ENCODE peak calls at places on chromosomes 12 and 14, in six cellular contexts. J is endothelial cell of umbilical vein, H is K562, R is A549, D is HepG2, E is GM12878. A is an unnamed sample.

GRCh38 chr12:115609356-115609755 is 668.1 kb downstream of the MED13L start:
- DNase-seq in J (no peak), H (no peak), R (no peak), D (no peak), E (no peak), A (no peak)

GRCh38 chr12:28936711-28937110 is 212.4 kb upstream of the FAR2 start:
- DNase-seq in J (no peak), H (no peak), R (no peak), D (no peak), E (no peak), A (no peak)

GRCh38 chr12:41795910-41796309 is 348.8 kb downstream of the GXYLT1 start:
- DNase-seq in J (peak), H (no peak), R (no peak), D (no peak), E (no peak), A (no peak)

GRCh38 chr12:6925239-6925542 is 2.6 kb upstream of the ATN1 start:
- DNase-seq in J (no peak), H (no peak), R (no peak), D (no peak), E (no peak), A (no peak)

GRCh38 chr12:111304642-111305071 is 64.2 kb downstream of the PHETA1 start:
- DNase-seq in J (peak), H (peak), R (no peak), D (no peak), E (no peak), A (peak)

GRCh38 chr12:12979151-12979550 is 20.9 kb downstream of the HEBP1 start:
- DNase-seq in J (peak), H (no peak), R (no peak), D (no peak), E (no peak), A (no peak)

GRCh38 chr14:65211341-65211987 is 109.1 kb upstream of the MAX start:
- DNase-seq in J (peak), H (no peak), R (no peak), D (peak), E (no peak), A (peak)

GRCh38 chr14:47256968-47257367 is 418.4 kb downstream of the MDGA2 start:
- DNase-seq in J (no peak), H (no peak), R (no peak), D (no peak), E (no peak), A (no peak)

GRCh38 chr12:31234955-31235867 is 90.7 kb downstream of the SINHCAF start:
- DNase-seq in J (peak), H (peak), R (peak), D (peak), E (no peak), A (peak)

GRCh38 chr14:56805201-56805991 is 4.9 kb downstream of the OTX2 start:
- DNase-seq in J (no peak), H (no peak), R (no peak), D (no peak), E (no peak), A (no peak)

GRCh38 chr12:879641-880040 is 69.9 kb downstream of the RAD52 start:
- DNase-seq in J (no peak), H (no peak), R (no peak), D (no peak), E (no peak), A (no peak)

GRCh38 chr12:96235497-96235826 is 41.3 kb downstream of the ELK3 start:
- DNase-seq in J (no peak), H (no peak), R (no peak), D (no peak), E (no peak), A (no peak)

GRCh38 chr12:53182836-53183235 is 2.1 kb upstream of the CSAD start:
- DNase-seq in J (peak), H (no peak), R (no peak), D (no peak), E (no peak), A (peak)

GRCh38 chr14:87901196-87901595 is 91.8 kb downstream of the GALC start:
- DNase-seq in J (no peak), H (no peak), R (no peak), D (no peak), E (no peak), A (no peak)

GRCh38 chr12:32312049-32312670 is 87.2 kb upstream of the FGD4 start:
- DNase-seq in J (peak), H (peak), R (peak), D (peak), E (peak), A (peak)

GRCh38 chr12:38427442-38427841 is 110.9 kb downstream of the ALG10B start:
- DNase-seq in J (no peak), H (no peak), R (no peak), D (no peak), E (no peak), A (no peak)

GRCh38 chr14:35532783-35533356 is 1.1 kb upstream of the INSM2 start:
- DNase-seq in J (peak), H (no peak), R (no peak), D (no peak), E (no peak), A (no peak)

GRCh38 chr12:58341791-58342190 is 400.4 kb downstream of the ATP23 start:
- DNase-seq in J (peak), H (no peak), R (no peak), D (no peak), E (no peak), A (no peak)

GRCh38 chr14:47438650-47439140 is 236.7 kb downstream of the MDGA2 start:
- DNase-seq in J (no peak), H (no peak), R (no peak), D (no peak), E (no peak), A (no peak)

GRCh38 chr12:100926669-100927248 is 132.2 kb downstream of the ANO4 start:
- DNase-seq in J (peak), H (no peak), R (no peak), D (peak), E (no peak), A (peak)

GRCh38 chr12:128727999-128728398 is 95.8 kb downstream of the SLC15A4 start:
- DNase-seq in J (no peak), H (no peak), R (no peak), D (peak), E (no peak), A (no peak)

GRCh38 chr12:77925536-77926108 is 94.9 kb downstream of the NAV3 start:
- DNase-seq in J (peak), H (peak), R (peak), D (peak), E (peak), A (peak)

GRCh38 chr12:132190012-132190755 is 45.9 kb downstream of the NOC4L start:
- DNase-seq in J (no peak), H (no peak), R (peak), D (no peak), E (no peak), A (no peak)

GRCh38 chr14:59221558-59221957 is 33.1 kb downstream of the DAAM1 start:
- DNase-seq in J (no peak), H (no peak), R (no peak), D (no peak), E (no peak), A (no peak)

GRCh38 chr14:100747021-100747586 is 20.4 kb downstream of the DLK1 start:
- DNase-seq in J (no peak), H (no peak), R (peak), D (peak), E (no peak), A (no peak)

GRCh38 chr14:105974902-105975301 is 448.5 kb downstream of the TMEM121 start:
- DNase-seq in J (no peak), H (peak), R (no peak), D (peak), E (no peak), A (peak)

GRCh38 chr12:3137268-3137761 is 60.1 kb downstream of the TSPAN9 start:
- DNase-seq in J (peak), H (no peak), R (peak), D (no peak), E (no peak), A (no peak)

GRCh38 chr14:78530078-78530477 is 359.9 kb downstream of the NRXN3 start:
- DNase-seq in J (no peak), H (peak), R (no peak), D (no peak), E (no peak), A (peak)

GRCh38 chr14:39229222-39229543 is 4.5 kb upstream of the MIA2 start:
- DNase-seq in J (no peak), H (no peak), R (no peak), D (no peak), E (no peak), A (no peak)

GRCh38 chr14:69879175-69880047 is at the start of gene SMOC1:
- DNase-seq in J (peak), H (peak), R (peak), D (peak), E (no peak), A (no peak)

GRCh38 chr14:75340921-75341320 is 62.3 kb downstream of the FOS start:
- DNase-seq in J (peak), H (no peak), R (no peak), D (no peak), E (no peak), A (peak)

GRCh38 chr12:48194780-48195179 is 8.3 kb downstream of the OR10AD1 start:
- DNase-seq in J (peak), H (no peak), R (no peak), D (no peak), E (no peak), A (no peak)
- H3K4me3 ChIP-seq in J (no peak), H (no peak), R (no peak), D (no peak), E (no peak), A (no peak)

DNA sequence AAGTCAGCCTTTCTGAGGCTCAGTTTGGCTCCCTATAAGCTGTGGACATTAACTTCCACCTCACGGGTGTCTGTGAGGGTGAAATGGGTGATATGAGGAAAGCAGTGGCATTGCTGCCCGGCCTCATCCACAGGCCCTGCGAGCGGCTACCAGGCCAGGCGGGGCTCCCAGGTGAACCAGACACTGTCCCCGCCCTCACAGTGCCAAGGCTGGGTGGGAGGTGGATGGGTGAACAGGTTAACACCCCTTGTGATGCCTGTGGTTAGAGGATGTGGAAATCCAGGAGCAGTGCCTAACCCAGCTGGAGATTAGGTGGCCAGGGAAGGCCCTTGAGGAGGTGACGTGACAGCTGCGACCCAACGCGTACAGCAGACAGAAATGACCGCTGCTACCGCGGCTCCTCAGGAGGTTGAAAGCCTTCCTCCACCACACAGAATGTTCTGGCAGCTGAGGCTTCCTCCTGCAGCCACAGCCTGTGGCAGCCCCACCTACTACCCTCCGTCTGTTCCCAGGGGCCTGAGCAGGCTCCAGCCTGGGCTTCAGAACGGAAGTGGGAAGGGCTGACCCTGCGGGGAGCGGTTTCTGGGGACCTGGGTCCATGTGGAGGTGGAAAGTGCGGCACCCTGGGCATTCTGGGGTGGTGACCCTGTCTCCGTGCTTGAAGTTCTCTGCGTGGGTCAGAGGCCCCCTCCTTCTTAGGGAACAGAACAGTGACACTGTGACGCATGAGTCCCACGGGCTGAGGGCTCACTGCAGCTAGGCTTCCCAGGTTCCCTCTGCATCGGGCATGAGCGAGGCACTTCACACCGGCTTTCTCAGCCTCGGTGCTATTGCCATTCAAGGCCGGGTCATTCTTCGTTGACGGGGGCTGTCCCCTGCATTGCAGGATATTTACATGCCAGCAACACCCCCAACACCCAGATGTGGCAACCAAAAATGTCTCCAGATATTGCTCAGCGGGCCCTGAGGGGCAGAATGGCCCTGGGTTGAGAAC is 9.7 kb downstream of the MMAB start:
- DNase-seq in J (no peak), H (no peak), R (no peak), D (no peak), E (no peak), A (no peak)
- TF ChIP-seq MYC in J (no peak), H (no peak), R (no peak), D (no peak), E (no peak), A (no peak)

GRCh38 chr14:31456841-31457664 is at the start of gene DTD2:
- DNase-seq in J (peak), H (peak), R (peak), D (peak), E (peak), A (peak)

GRCh38 chr14:31461545-31461944 is 4.2 kb upstream of the DTD2 start:
- DNase-seq in J (no peak), H (no peak), R (no peak), D (no peak), E (no peak), A (no peak)

GRCh38 chr14:31457665-31458659 is 656 bp upstream of the DTD2 start:
- DNase-seq in J (no peak), H (no peak), R (no peak), D (peak), E (no peak), A (no peak)
- H3K4me3 ChIP-seq in J (no peak), H (peak), R (peak), D (peak), E (peak), A (peak)

GRCh38 chr14:80080601-80081000 is 130.7 kb downstream of the DIO2 start:
- DNase-seq in J (no peak), H (no peak), R (no peak), D (no peak), E (no peak), A (no peak)

GRCh38 chr14:80074905-80075304 is 136.4 kb downstream of the DIO2 start:
- DNase-seq in J (no peak), H (no peak), R (no peak), D (no peak), E (no peak), A (no peak)

DNA sequence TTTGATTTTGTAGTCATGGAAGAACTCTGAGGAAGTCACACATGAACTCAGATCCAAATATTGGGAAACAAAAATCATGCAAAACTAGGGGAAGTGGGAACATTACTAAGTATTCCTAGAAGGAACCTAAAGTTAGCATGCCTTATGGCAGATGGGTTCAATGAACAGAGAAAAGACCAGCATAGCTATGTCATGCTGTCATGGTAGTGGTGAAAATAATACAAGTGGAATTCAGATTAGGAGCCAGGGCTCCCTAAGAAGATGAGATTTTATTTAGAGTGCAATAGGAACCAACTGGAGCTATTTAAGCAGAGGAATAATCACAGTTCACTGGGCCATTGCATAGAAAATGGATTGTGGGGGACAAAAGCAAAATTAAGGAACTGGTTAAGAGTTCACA is 134.0 kb downstream of the DIO2 start:
- DNase-seq in J (no peak), H (no peak), R (no peak), D (no peak), E (no peak), A (no peak)
- TF ChIP-seq MYC in J (no peak), H (no peak), R (no peak), D (no peak), E (no peak), A (no peak)

DNA sequence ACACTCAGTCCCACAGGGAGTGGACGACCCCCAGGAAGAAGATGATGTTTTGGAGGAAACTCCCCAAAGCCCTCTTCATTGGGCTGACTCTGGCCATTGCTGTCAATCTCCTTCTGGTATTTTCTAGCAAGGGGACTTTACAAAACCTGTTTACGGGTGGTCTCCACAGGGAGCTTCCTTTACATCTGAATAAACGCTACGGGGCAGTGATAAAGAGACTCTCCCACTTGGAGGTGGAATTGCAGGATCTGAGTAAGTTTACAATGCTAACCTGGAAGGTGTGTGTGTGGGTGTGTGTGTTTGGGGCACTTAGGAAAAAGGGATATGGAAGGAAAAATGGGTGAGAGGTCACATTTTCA is 416 bp downstream of the GALNT8 start:
- DNase-seq in J (no peak), H (no peak), R (no peak), D (no peak), E (no peak), A (no peak)
- H3K4me3 ChIP-seq in J (no peak), H (no peak), R (no peak), D (no peak), E (no peak), A (no peak)

GRCh38 chr12:66107451-66107915 is 23.1 kb downstream of the LLPH start:
- DNase-seq in J (peak), H (peak), R (peak), D (peak), E (peak), A (peak)

GRCh38 chr12:66103011-66103913 is 27.3 kb downstream of the LLPH start:
- DNase-seq in J (no peak), H (peak), R (no peak), D (no peak), E (no peak), A (no peak)
- TF ChIP-seq MYC in J (no peak), H (no peak), R (no peak), D (no peak), E (no peak), A (no peak)

GRCh38 chr12:93192878-93193277 is 184.8 kb upstream of the NUDT4 start:
- DNase-seq in J (no peak), H (peak), R (no peak), D (no peak), E (no peak), A (no peak)

GRCh38 chr12:93197067-93197593 is 180.6 kb upstream of the NUDT4 start:
- DNase-seq in J (no peak), H (no peak), R (no peak), D (no peak), E (no peak), A (no peak)

GRCh38 chr12:93191461-93191860 is 186.3 kb upstream of the NUDT4 start:
- DNase-seq in J (no peak), H (no peak), R (no peak), D (no peak), E (no peak), A (no peak)

GRCh38 chr12:93195511-93195910 is 182.2 kb upstream of the NUDT4 start:
- DNase-seq in J (no peak), H (no peak), R (no peak), D (no peak), E (no peak), A (no peak)

DNA sequence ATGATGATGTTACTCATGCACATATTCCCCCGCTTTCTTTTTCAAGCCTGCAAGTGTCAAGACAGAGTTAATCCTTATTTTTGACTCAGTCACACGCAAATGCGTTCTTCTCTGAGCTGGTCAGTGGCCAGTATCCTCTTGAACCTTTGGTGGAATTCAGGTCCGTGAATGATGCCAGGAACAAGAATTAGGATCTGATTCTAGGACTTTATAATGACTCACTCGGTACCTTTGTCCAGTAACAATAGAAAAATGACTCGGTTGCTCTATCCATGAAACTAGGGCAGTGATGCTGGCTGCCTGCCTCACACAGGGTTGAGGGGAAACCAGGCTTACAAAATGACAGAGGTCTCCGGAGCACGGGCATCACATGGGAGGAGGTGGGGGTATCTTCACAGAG is 185.8 kb upstream of the NUDT4 start:
- DNase-seq in J (no peak), H (no peak), R (no peak), D (no peak), E (no peak), A (no peak)
- H3K4me3 ChIP-seq in J (no peak), H (no peak), R (no peak), D (no peak), E (no peak), A (no peak)

GRCh38 chr14:99118046-99118721 is 153.8 kb downstream of the BCL11B start:
- DNase-seq in J (no peak), H (no peak), R (no peak), D (no peak), E (no peak), A (peak)
- TF ChIP-seq MYC in J (no peak), H (no peak), R (no peak), D (no peak), E (no peak), A (no peak)

DNA sequence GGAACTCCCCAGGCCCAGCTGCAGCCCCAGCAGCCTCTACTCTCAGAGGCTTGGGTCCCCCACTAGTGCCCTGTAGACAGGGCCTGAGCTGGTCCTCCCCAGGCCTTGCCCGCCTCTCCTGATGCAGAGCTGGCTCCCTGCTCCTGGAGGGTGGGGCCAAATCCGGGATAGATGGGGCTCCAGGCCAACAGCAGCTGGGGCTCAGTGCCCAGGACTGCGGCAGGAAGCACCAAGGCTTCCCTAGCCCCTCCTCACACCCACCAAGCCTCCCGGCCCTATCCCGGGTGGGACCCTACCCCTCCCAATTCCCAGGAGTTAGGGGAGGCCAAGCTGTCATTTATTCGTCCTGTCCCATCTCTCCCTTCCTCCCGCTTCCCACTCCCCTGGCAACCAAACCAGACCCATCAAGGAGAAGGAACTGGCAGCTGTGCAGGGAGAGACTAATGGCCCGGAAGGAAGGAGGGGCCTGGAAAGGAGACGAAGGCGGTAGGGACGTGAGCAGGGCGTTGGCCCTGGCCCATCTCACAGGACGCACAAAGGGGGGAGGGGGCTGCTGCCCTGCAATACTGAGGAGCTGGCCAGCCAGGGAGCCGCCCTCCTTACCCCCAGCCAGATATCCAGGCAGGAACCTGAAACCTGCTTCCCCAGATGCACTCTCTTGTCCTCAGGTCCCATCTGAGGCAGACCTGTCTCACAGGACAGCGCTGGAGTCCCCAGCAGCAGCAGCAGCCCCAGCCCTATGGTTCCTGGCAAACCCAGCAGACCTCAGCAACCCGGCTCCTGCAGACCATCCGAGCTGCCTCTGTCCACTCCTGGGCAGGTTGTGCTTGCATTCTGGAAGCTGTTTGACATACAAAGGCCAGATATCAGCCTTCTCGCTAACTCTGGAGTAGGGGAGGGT is 1.6 kb upstream of the PRPH start:
- DNase-seq in J (no peak), H (no peak), R (no peak), D (no peak), E (no peak), A (no peak)
- H3K4me3 ChIP-seq in J (no peak), H (no peak), R (no peak), D (no peak), E (no peak), A (no peak)

A was measured in NB4.